ENCODE peak calls at places on chromosomes 4 and X, in eight cellular contexts. D, A, Q, H, C, L, F and Y are unnamed samples.

GRCh38 chr4:86249074-86249473 is 110.8 kb downstream of the MAPK10 start:
- DNase-seq in Q (no peak), D (no peak), A (no peak), L (no peak), H (no peak), F (no peak), C (no peak), Y (no peak)

GRCh38 chr4:154622598-154622997 is 10.1 kb upstream of the FGG start:
- DNase-seq in C (no peak), H (peak), L (no peak), D (peak), Q (peak), F (peak), A (peak), Y (peak)

GRCh38 chr4:144647095-144647959 is 1.4 kb downstream of the HHIP start:
- DNase-seq in F (no peak), L (no peak), A (peak), H (peak), D (no peak), C (no peak), Q (no peak), Y (no peak)

GRCh38 chr4:8493484-8493883 is 52.9 kb downstream of the TRMT44 start:
- DNase-seq in L (no peak), F (no peak), C (no peak), D (no peak), A (no peak), H (no peak), Q (no peak), Y (no peak)

GRCh38 chr4:25297528-25298242 is 14.9 kb upstream of the ZCCHC4 start:
- DNase-seq in D (no peak), F (no peak), Q (no peak), A (no peak), L (no peak), H (no peak), C (no peak), Y (no peak)

GRCh38 chr4:177737387-177737965 is 295.2 kb upstream of the AGA start:
- DNase-seq in C (no peak), H (no peak), L (no peak), F (no peak), Q (no peak), D (no peak), A (no peak), Y (no peak)

GRCh38 chrX:38987135-38987780 is 186.0 kb downstream of the MID1IP1 start:
- DNase-seq in F (no peak), Q (peak), C (no peak), L (no peak), H (no peak), D (no peak), A (no peak), Y (peak)

GRCh38 chrX:68995780-68996551 is 167.1 kb downstream of the EFNB1 start:
- DNase-seq in A (peak), Q (no peak), F (peak), D (no peak), H (no peak), C (peak), L (no peak), Y (peak)

GRCh38 chr4:80069108-80069836 is 3.8 kb downstream of the ANTXR2 start:
- DNase-seq in Q (no peak), F (no peak), L (no peak), D (no peak), A (peak), H (no peak), C (no peak), Y (no peak)

GRCh38 chr4:181008164-181008563 is 1235.0 kb upstream of the TENM3 start:
- DNase-seq in C (no peak), H (no peak), L (no peak), D (no peak), Q (no peak), A (no peak), F (no peak), Y (peak)

GRCh38 chrX:111168314-111168713 is 72.3 kb downstream of the PAK3 start:
- DNase-seq in C (no peak), F (no peak), D (no peak), H (no peak), A (peak), L (no peak), Q (peak), Y (peak)

GRCh38 chr4:8727131-8727530 is 134.6 kb downstream of the CPZ start:
- DNase-seq in D (no peak), H (no peak), F (no peak), A (no peak), Q (no peak), L (peak), C (no peak), Y (no peak)

GRCh38 chr4:105951198-105951597 is 55.9 kb downstream of the NPNT start:
- DNase-seq in C (no peak), A (peak), D (no peak), Q (peak), L (no peak), F (no peak), H (no peak), Y (peak)

GRCh38 chr4:121594796-121595526 is 101.8 kb downstream of the ANXA5 start:
- DNase-seq in L (no peak), A (peak), C (peak), F (no peak), H (no peak), Q (no peak), D (no peak), Y (peak)

GRCh38 chr4:34043131-34043530 is 2201.2 kb downstream of the ARAP2 start:
- DNase-seq in L (no peak), C (no peak), Q (no peak), H (no peak), D (no peak), A (peak), F (no peak), Y (no peak)

GRCh38 chr4:127165971-127166370 is 466.8 kb upstream of the INTU start:
- DNase-seq in Q (no peak), H (no peak), A (no peak), D (no peak), L (no peak), F (no peak), C (no peak), Y (peak)

GRCh38 chr4:13546374-13546854 is 2.1 kb upstream of the NKX3-2 start:
- DNase-seq in L (no peak), D (no peak), C (no peak), F (no peak), A (no peak), Q (no peak), H (no peak), Y (no peak)

GRCh38 chrX:120625366-120625765 is 4.5 kb downstream of the C1GALT1C1 start:
- DNase-seq in H (no peak), L (no peak), D (no peak), C (no peak), F (no peak), Q (no peak), A (peak), Y (peak)

GRCh38 chr4:24210332-24210902 is 320.6 kb upstream of the PPARGC1A start:
- DNase-seq in F (peak), C (peak), Q (peak), H (peak), L (peak), D (no peak), A (peak), Y (peak)

GRCh38 chrX:40172980-40173661 is 75.4 kb upstream of the BCOR start:
- DNase-seq in F (no peak), Q (no peak), A (no peak), D (no peak), H (no peak), L (no peak), C (no peak), Y (no peak)

GRCh38 chr4:8351931-8352367 is 82.4 kb downstream of the HTRA3 start:
- DNase-seq in H (no peak), Q (no peak), C (no peak), D (no peak), F (peak), A (peak), L (peak), Y (peak)

GRCh38 chrX:40096395-40097091 is 1.2 kb downstream of the BCOR start:
- DNase-seq in H (peak), C (peak), F (no peak), Q (peak), L (peak), D (no peak), A (peak), Y (no peak)

GRCh38 chr4:85591361-85592098 is 116.6 kb downstream of the ARHGAP24 start:
- DNase-seq in Q (no peak), H (no peak), C (peak), A (no peak), L (no peak), F (no peak), D (no peak), Y (peak)

GRCh38 chrX:109936598-109936997 is 66.3 kb upstream of the TMEM164 start:
- DNase-seq in D (no peak), F (no peak), Q (no peak), H (no peak), A (no peak), L (no peak), C (no peak), Y (no peak)

GRCh38 chr4:124745988-124746801 is 33.7 kb upstream of the ANKRD50 start:
- DNase-seq in L (no peak), C (no peak), Q (no peak), A (peak), D (no peak), F (no peak), H (no peak), Y (no peak)

GRCh38 chr4:94532016-94532789 is 80.5 kb downstream of the PDLIM5 start:
- DNase-seq in Q (no peak), C (no peak), H (no peak), F (no peak), A (no peak), D (no peak), L (no peak), Y (peak)

GRCh38 chr4:15498356-15498755 is 28.7 kb downstream of the CC2D2A start:
- DNase-seq in D (no peak), A (no peak), Q (no peak), C (no peak), L (no peak), F (no peak), H (no peak), Y (no peak)

GRCh38 chrX:49878128-49878833 is 1.0 kb upstream of the USP27X start:
- DNase-seq in F (no peak), C (no peak), H (no peak), L (no peak), A (peak), D (no peak), Q (no peak), Y (peak)

GRCh38 chr4:181822005-181822375 is 421.2 kb upstream of the TENM3 start:
- DNase-seq in L (no peak), H (no peak), Q (no peak), F (no peak), D (no peak), A (no peak), C (no peak), Y (no peak)

GRCh38 chr4:109977854-109978501 is 65.3 kb downstream of the EGF start:
- DNase-seq in H (peak), F (no peak), D (no peak), Q (peak), C (no peak), L (no peak), A (peak), Y (peak)

GRCh38 chr4:5967783-5968182 is 50.4 kb downstream of the C4orf50 start:
- DNase-seq in H (no peak), L (no peak), D (no peak), F (no peak), C (no peak), Q (no peak), A (no peak), Y (no peak)

GRCh38 chrX:38365939-38366338 is 13.5 kb downstream of the OTC start:
- DNase-seq in D (no peak), H (no peak), C (no peak), Q (peak), L (no peak), A (no peak), F (no peak), Y (no peak)

GRCh38 chr4:186829740-186830449 is 106.2 kb upstream of the FAT1 start:
- DNase-seq in Q (no peak), A (peak), L (no peak), F (no peak), D (peak), H (no peak), C (no peak), Y (peak)

GRCh38 chr4:85107553-85107952 is 141.1 kb upstream of the WDFY3 start:
- DNase-seq in H (no peak), L (no peak), D (no peak), Q (no peak), F (no peak), A (no peak), C (peak), Y (peak)

GRCh38 chrX:120697053-120697452 is 67.2 kb upstream of the C1GALT1C1 start:
- DNase-seq in C (no peak), Q (no peak), F (no peak), H (no peak), A (no peak), L (no peak), D (no peak), Y (no peak)

GRCh38 chrX:131072871-131073571 is 14.9 kb downstream of the ARHGAP36 start:
- DNase-seq in D (no peak), C (no peak), Q (no peak), F (no peak), A (no peak), L (no peak), H (no peak), Y (no peak)
- H3K4me3 ChIP-seq in D (no peak), C (no peak), Q (no peak), F (no peak), A (no peak), L (no peak), H (no peak), Y (no peak)

GRCh38 chrX:129697204-129697829 is 41.5 kb upstream of the XPNPEP2 start:
- DNase-seq in L (no peak), A (no peak), D (no peak), C (no peak), H (no peak), F (no peak), Q (no peak), Y (no peak)
- H3K4me3 ChIP-seq in L (no peak), A (no peak), D (no peak), C (no peak), H (no peak), F (no peak), Q (no peak), Y (no peak)

DNA sequence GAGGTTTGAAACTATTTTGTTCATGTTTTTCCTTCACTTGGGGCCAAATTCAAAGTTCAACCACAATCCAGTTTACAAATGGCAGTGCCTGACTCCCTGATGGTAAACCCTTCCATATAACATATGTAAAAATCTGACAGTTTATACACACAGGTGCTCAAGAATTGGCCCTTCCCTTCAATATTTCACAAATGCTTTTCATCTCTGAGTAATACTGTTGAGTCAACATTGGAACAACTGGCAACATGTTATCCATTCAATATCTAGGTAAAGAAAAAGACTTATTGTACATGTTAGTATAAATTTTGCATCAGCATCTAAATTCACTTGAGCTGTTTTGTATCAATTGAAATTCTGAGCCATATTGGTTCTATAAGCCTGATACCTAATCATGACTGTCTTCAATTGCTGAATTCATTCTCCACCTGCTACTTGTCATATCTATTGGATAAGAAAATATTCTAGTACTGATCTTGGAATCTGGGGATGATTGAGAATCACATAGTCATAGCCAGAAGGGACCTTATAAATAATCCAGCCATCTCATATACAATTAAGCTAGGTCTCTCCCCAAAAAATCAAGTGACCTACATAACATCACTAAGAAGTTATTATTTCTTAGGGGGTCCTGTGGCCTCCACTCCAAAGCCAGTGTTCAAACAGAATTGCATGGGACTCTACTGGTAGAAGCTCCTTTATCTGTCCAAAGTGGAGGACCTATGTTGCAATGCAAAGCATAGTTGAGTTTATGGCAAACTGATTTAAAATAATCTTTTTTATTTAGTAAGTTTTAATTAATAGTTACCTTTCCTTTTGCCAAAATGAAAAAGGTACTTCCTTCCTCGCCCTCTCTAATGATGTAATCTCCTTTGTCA is 61.9 kb downstream of the PRKG2 start:
- DNase-seq in H (no peak), Q (no peak), D (no peak), A (no peak), L (no peak), F (no peak), C (no peak), Y (no peak)
- H3K4me3 ChIP-seq in H (peak), Q (no peak), D (no peak), A (no peak), L (peak), F (no peak), C (no peak), Y (no peak)

DNA sequence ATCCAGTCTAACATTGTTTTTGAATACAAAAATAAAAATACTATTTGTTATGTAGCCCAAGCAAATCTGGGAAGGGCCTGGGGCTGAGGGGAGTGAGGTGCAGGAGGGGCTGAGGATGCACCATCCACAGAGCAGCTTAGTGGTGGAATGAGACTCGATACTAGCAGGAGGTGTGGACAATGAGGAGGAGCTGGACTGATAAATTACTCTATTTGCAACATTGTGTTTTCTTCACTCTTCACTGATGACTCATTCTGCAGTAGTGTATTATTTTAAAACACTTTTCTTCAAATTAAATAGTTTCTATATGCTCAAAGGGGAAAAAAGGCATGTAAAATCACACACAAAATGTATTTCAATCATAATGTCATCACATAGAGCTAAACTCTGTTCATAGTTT is 466.9 kb upstream of the CTSO start:
- DNase-seq in Q (no peak), L (no peak), H (no peak), F (no peak), A (peak), D (no peak), C (no peak), Y (peak)
- H3K4me3 ChIP-seq in Q (no peak), L (no peak), H (no peak), F (no peak), A (no peak), D (no peak), C (no peak), Y (no peak)

GRCh38 chr4:157992038-157992706 is 180.7 kb downstream of the GASK1B start:
- DNase-seq in C (no peak), Q (peak), H (peak), D (peak), L (no peak), F (peak), A (peak), Y (peak)
- H3K4me3 ChIP-seq in C (peak), Q (no peak), H (peak), D (no peak), L (peak), F (no peak), A (peak), Y (peak)

DNA sequence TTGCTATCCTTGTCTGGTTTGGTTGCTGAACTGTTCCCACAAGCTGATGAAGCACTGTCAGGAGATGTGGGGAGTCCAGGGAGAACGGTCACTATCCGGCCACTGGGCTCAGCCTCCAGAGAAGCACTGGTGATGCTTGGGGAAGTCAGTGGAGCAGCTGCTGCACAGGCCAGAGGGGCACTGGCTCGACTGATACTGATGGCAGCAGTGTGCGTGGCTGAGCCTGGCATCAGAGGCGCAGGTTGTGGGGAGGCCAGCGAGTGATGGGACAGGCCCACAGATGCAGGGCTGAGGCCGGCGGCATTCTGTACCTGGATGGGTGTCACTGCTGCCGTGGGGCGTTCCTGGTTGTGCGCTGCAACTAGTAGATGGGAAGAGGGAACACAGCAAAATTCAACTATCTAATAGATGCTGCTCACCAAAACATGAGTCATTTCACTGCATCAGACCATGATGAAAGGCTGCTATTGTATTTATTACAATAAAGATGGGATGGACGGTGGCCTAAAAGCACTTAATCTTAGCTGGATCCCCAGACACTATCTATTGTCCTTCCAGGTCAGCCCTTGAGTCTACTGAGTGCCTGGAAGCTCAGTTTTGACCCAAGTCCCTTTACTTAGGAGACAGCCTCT is 106.3 kb upstream of the CBR4 start:
- DNase-seq in A (no peak), Q (no peak), F (no peak), H (no peak), L (no peak), C (no peak), D (no peak), Y (no peak)
- H3K4me3 ChIP-seq in A (no peak), Q (no peak), F (no peak), H (no peak), L (no peak), C (no peak), D (no peak), Y (no peak)

DNA sequence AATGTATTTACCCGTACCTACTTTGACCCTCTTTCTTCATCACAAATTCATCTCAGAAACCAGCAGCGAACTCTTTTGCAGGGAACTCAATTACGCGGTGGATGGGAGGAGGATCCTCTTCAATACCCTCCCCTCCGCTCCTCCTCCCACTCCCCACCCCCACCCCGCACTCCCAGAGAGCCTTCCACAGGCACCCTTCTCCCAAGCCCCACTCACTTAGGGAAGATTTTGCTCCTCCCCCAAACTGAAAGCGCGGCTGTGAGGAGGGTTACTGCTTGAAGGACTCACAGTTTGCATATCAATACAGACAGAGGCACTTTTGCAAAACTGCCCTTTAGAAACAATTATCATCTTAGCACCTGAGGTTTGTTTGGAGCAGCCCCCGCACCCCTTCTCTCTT is 955 bp upstream of the IL1RAPL1 start:
- DNase-seq in A (peak), H (no peak), Q (no peak), D (peak), L (no peak), F (peak), C (no peak), Y (no peak)
- H3K4me3 ChIP-seq in A (peak), H (no peak), Q (no peak), D (no peak), L (no peak), F (peak), C (peak), Y (no peak)

GRCh38 chr4:37686373-37687174 is at the start of gene RELL1:
- DNase-seq in F (peak), D (peak), Q (peak), A (peak), H (peak), C (peak), L (peak), Y (peak)
- H3K4me3 ChIP-seq in F (peak), D (peak), Q (peak), A (peak), H (peak), C (peak), L (peak), Y (peak)

GRCh38 chr4:173532725-173533511 is 2.9 kb upstream of the HAND2 start:
- DNase-seq in A (no peak), H (no peak), L (no peak), C (no peak), F (no peak), Q (no peak), D (no peak), Y (no peak)
- H3K4me3 ChIP-seq in A (no peak), H (no peak), L (no peak), C (no peak), F (no peak), Q (no peak), D (no peak), Y (no peak)

GRCh38 chrX:137427061-137427778 is 138.7 kb upstream of the ZIC3 start:
- DNase-seq in H (no peak), A (no peak), F (no peak), Q (no peak), L (no peak), D (no peak), C (no peak), Y (no peak)
- H3K4me3 ChIP-seq in H (peak), A (peak), F (peak), Q (no peak), L (peak), D (no peak), C (peak), Y (peak)